ENCODE peak calls at places on chromosomes 5 and 9, in seven cellular contexts. A, W, R, P, G, I and U are unnamed samples.

GRCh38 chr5:147568710-147569109 is 58.8 kb upstream of the DPYSL3 start:
- DNase-seq in I (no peak), P (no peak), G (no peak), R (no peak), A (no peak), W (no peak), U (no peak)

GRCh38 chr5:173294673-173295320 is 33.4 kb downstream of the STC2 start:
- DNase-seq in W (no peak), R (no peak), A (peak; percentile 26), P (no peak), G (no peak), I (no peak), U (no peak)

GRCh38 chr5:137689306-137689705 is 46.6 kb downstream of the KLHL3 start:
- DNase-seq in P (no peak), I (no peak), R (no peak), W (no peak), G (no peak), A (no peak), U (no peak)

GRCh38 chr9:128689820-128690683 is 1.0 kb downstream of the SET start:
- DNase-seq in I (peak; percentile 64), A (peak; percentile 15), W (peak; percentile 73), G (peak; percentile 47), R (peak; percentile 30), P (peak; percentile 38), U (no peak)

GRCh38 chr5:55432549-55432948 is 102.2 kb downstream of the PLPP1 start:
- DNase-seq in A (no peak), W (no peak), P (no peak), I (no peak), R (no peak), G (no peak), U (no peak)

GRCh38 chr5:125883223-125883622 is 540.0 kb upstream of the GRAMD2B start:
- DNase-seq in R (no peak), G (no peak), A (no peak), P (no peak), I (no peak), W (no peak), U (no peak)

GRCh38 chr9:86052556-86053468 is 46.5 kb downstream of the GOLM1 start:
- DNase-seq in R (no peak), A (no peak), P (no peak), W (no peak), I (no peak), G (no peak), U (no peak)

GRCh38 chr5:127848098-127848497 is 144.9 kb downstream of the CCDC192 start:
- DNase-seq in P (no peak), A (no peak), R (no peak), W (no peak), G (no peak), I (no peak), U (no peak)

GRCh38 chr5:109825450-109825849 is 135.7 kb downstream of the MAN2A1 start:
- DNase-seq in R (no peak), P (no peak), A (no peak), I (no peak), W (no peak), G (no peak), U (no peak)

GRCh38 chr9:100472725-100473261 is at the start of gene TMEFF1:
- DNase-seq in W (peak; percentile 70), A (peak; percentile 61), R (no peak), G (peak; percentile 42), P (no peak), I (peak; percentile 63), U (peak; percentile 78)

GRCh38 chr5:154997746-154998145 is 15.8 kb upstream of the KIF4B start:
- DNase-seq in I (no peak), P (no peak), R (peak; percentile 17), W (no peak), G (no peak), A (peak; percentile 89), U (no peak)

GRCh38 chr5:33275391-33275790 is 165.4 kb upstream of the TARS1 start:
- DNase-seq in A (peak; percentile 4), I (no peak), P (no peak), W (no peak), G (no peak), R (no peak), U (no peak)

GRCh38 chr9:108156270-108156998 is 666.9 kb upstream of the KLF4 start:
- DNase-seq in P (no peak), R (no peak), G (no peak), W (no peak), A (no peak), I (no peak), U (no peak)

GRCh38 chr5:96601811-96602244 is 60.3 kb upstream of the CAST start:
- DNase-seq in W (peak; percentile 8), G (peak; percentile 45), A (peak; percentile 87), R (peak; percentile 85), P (peak; percentile 1), I (peak; percentile 52), U (no peak)